ENCODE peak calls at places on chromosomes 1 and 21, in seven cellular contexts. O is hepatocyte, R is PC-3, H is MM.1S, V is GM23338, S is neural progenitor cell, K is HCT116. C is an unnamed sample.
A peak's percentile ranks its signal among the peaks of the same experiment; 100 is the strongest.

GRCh38 chr1:236311040-236311439 is 29.3 kb upstream of the ERO1B start:
- DNase-seq in O (no peak), K (no peak), V (no peak), S (peak; percentile 18), R (no peak), H (no peak), C (no peak)

GRCh38 chr1:221439008-221439733 is 302.7 kb downstream of the DUSP10 start:
- DNase-seq in V (no peak), S (peak; percentile 9), O (peak; percentile 56), R (peak; percentile 96), H (no peak), K (peak; percentile 86), C (peak; percentile 93)

GRCh38 chr1:160064746-160065145 is 5.2 kb downstream of the KCNJ10 start:
- DNase-seq in K (no peak), O (no peak), V (no peak), S (no peak), H (no peak), R (no peak), C (no peak)

GRCh38 chr1:183039985-183040447 is 16.8 kb downstream of the LAMC1 start:
- DNase-seq in O (no peak), H (no peak), S (no peak), V (no peak), K (no peak), R (no peak), C (peak; percentile 86)

GRCh38 chr1:182235604-182235951 is 156.0 kb downstream of the GLUL start:
- DNase-seq in K (no peak), R (no peak), V (no peak), O (no peak), H (no peak), S (no peak), C (no peak)

GRCh38 chr1:228148196-228148861 is 1.4 kb upstream of the GJC2 start:
- DNase-seq in K (no peak), H (no peak), R (no peak), V (no peak), O (peak; percentile 7), S (no peak), C (no peak)

GRCh38 chr1:156444407-156445001 is 56.1 kb downstream of the MEF2D start:
- DNase-seq in V (peak; percentile 89), S (peak; percentile 83), H (peak; percentile 48), K (peak; percentile 48), O (no peak), R (peak; percentile 70), C (peak; percentile 47)

GRCh38 chr1:15388201-15388880 is 21.3 kb upstream of the EFHD2 start:
- DNase-seq in K (no peak), S (no peak), O (no peak), H (no peak), R (no peak), V (peak; percentile 60), C (no peak)

GRCh38 chr1:225987491-225988316 is 11.4 kb downstream of the SDE2 start:
- DNase-seq in H (peak; percentile 73), O (peak; percentile 57), R (peak; percentile 76), S (peak; percentile 35), V (peak; percentile 68), K (peak; percentile 44), C (peak; percentile 69)

GRCh38 chr1:100759188-100759587 is 39.6 kb downstream of the VCAM1 start:
- DNase-seq in R (no peak), O (no peak), V (no peak), K (no peak), S (no peak), H (no peak), C (no peak)

GRCh38 chr1:244013100-244013499 is 38.0 kb upstream of the ZBTB18 start:
- DNase-seq in K (no peak), S (no peak), R (no peak), O (no peak), H (no peak), V (no peak), C (no peak)

GRCh38 chr21:27734146-27734545 is 767.3 kb upstream of the ADAMTS5 start:
- DNase-seq in H (no peak), S (no peak), R (peak; percentile 17), O (no peak), K (no peak), V (no peak), C (peak; percentile 69)

GRCh38 chr1:227445746-227446145 is 117.6 kb upstream of the ZNF678 start:
- DNase-seq in V (no peak), S (no peak), K (no peak), R (no peak), O (no peak), H (no peak), C (no peak)

GRCh38 chr1:154115180-154115579 is 39.7 kb downstream of the NUP210L start:
- DNase-seq in V (peak; percentile 15), H (peak; percentile 77), O (no peak), R (no peak), S (no peak), K (no peak), C (no peak)

GRCh38 chr1:11898831-11899467 is 27.3 kb downstream of the KIAA2013 start:
- DNase-seq in R (no peak), V (peak; percentile 83), H (no peak), S (peak; percentile 70), O (peak; percentile 50), K (no peak), C (peak; percentile 30)
- TF ChIP-seq EZH2 in R (no peak), V (no peak), H (no peak), S (no peak), O (no peak), K (no peak), C (no peak)

GRCh38 chr1:167400359-167400953 is 117.9 kb downstream of the CD247 start:
- DNase-seq in H (no peak), R (no peak), O (no peak), V (no peak), S (no peak), K (no peak), C (no peak)
- H3K4me1 ChIP-seq in H (peaks cover 7% of the 10 kb centered on the region), R (peaks cover 25% of the 10 kb centered on the region), O (no peaks in the 10 kb centered on the region), V (no peaks in the 10 kb centered on the region), S (peaks cover 9% of the 10 kb centered on the region), K (peaks cover 4% of the 10 kb centered on the region), C (no peaks in the 10 kb centered on the region)

GRCh38 chr1:5742801-5743200 is 249.4 kb downstream of the NPHP4 start:
- DNase-seq in O (no peak), V (no peak), H (no peak), R (no peak), S (no peak), K (no peak), C (no peak)

GRCh38 chr1:5740865-5741860 is 251.1 kb downstream of the NPHP4 start:
- DNase-seq in R (no peak), K (no peak), H (no peak), V (no peak), S (no peak), O (no peak), C (no peak)

GRCh38 chr1:5740450-5740849 is 251.8 kb downstream of the NPHP4 start:
- DNase-seq in O (no peak), H (no peak), R (no peak), S (no peak), V (no peak), K (no peak), C (no peak)

GRCh38 chr1:5743435-5744095 is 248.7 kb downstream of the NPHP4 start:
- DNase-seq in S (no peak), V (no peak), R (no peak), H (no peak), K (no peak), O (no peak), C (no peak)

DNA sequence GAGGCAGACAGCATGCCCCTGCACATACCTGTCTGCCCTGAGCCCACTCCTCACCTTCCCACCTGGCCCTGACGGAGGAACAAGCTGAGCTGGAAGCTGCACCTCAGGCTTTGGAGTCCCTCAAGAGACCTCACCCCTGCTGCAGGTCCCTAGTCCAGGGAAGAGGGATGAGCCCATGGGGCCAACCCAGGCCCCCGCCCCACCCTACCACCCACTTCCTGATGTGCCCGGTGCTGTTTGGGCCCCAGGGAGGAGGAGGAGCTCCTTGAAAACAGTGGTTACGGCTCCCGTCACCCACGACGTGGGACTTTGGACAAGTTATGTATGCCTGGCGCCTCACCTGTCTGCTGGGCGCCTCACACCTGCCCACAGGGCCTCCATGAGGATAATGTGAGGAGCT is 250.2 kb downstream of the NPHP4 start:
- DNase-seq in V (no peak), R (no peak), H (no peak), S (no peak), K (no peak), O (no peak), C (no peak)
- TF ChIP-seq EZH2phosphoT487 in V (no peak), R (no peak), H (no peak), S (no peak), K (no peak), O (no peak), C (no peak)

DNA sequence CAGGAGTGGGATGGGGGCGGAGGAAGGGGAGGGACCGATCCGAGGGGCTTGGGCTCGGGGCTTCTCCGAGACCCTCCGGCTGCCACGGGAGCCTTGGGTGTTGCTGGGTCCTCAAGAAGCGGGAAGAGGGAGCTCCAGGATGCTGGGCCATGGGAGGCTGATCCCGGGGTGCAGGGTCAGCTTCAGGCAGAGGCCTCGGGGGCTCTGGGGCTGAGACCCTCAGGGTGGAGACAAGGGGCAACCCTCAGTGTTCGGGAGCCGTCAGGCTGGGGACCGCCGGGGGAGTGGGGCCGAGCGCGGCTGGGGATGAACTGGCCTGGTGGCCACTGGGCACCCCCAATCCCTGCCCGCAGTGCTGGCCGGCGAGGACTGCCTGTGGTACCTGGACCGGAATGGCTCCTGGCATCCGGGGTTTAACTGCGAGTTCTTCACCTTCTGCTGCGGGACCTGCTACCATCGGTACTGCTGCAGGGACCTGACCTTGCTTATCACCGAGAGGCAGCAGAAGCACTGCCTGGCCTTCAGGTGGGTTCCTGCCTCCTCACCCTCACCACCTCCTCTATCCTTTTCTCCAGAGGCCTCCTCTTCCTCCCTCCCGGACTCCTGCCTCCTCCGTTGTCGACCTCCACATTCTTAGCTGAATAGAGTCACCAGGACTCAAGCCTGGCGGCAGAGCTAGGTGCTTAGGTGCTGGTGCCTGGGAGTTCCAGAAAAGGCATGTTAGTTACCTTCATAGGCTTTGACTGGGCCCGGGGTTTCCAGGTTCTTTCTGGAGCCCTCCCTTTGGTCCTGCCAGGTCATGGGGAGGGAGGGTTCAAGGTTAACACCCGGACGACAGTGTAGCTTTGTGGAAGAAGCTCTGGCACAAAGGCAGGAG is 632 bp downstream of the SHISA4 start:
- DNase-seq in O (no peak), R (no peak), V (no peak), K (no peak), S (no peak), H (no peak), C (no peak)
- TF ChIP-seq EZH2 in O (no peak), R (no peak), V (no peak), K (no peak), S (no peak), H (no peak), C (no peak)